ENCODE peak calls at places on chromosomes 16 and 17, in seven cellular contexts. U is OCI-LY7, D is spleen, G is SK-N-SH, B is astrocyte, X is neuronal stem cell, K is right cardiac atrium. Q is an unnamed sample.

GRCh38 chr17:49741009-49741691 is 22.8 kb downstream of the FAM117A start:
- DNase-seq in U (peak), D (no peak), G (no peak), B (peak), X (no peak), K (no peak), Q (no peak)

GRCh38 chr17:76707985-76708807 is 2.6 kb downstream of the MXRA7 start:
- DNase-seq in U (no peak), D (no peak), G (peak), B (no peak), X (peak), K (peak), Q (peak)

GRCh38 chr17:4796550-4796915 is 569 bp downstream of the PSMB6 start:
- DNase-seq in U (no peak), D (no peak), G (peak), B (no peak), X (no peak), K (peak), Q (no peak)

GRCh38 chr17:49996495-49997255 is 1.7 kb upstream of the DLX3 start:
- DNase-seq in U (peak), D (peak), G (peak), B (no peak), X (peak), K (peak), Q (peak)

GRCh38 chr16:75593825-75594820 is 27.9 kb downstream of the GABARAPL2 start:
- DNase-seq in U (peak), D (no peak), G (peak), B (peak), X (no peak), K (no peak), Q (no peak)

GRCh38 chr16:13552062-13552959 is 367.6 kb upstream of the ERCC4 start:
- DNase-seq in U (no peak), D (no peak), G (no peak), B (no peak), X (no peak), K (no peak), Q (no peak)

GRCh38 chr17:4739122-4740024 is at the start of the genes CXCL16 and ZMYND15:
- DNase-seq in U (peak), D (peak), G (peak), B (peak), X (no peak), K (peak), Q (no peak)

GRCh38 chr17:59002126-59002525 is 104.6 kb downstream of the TRIM37 start:
- DNase-seq in U (peak), D (no peak), G (no peak), B (no peak), X (no peak), K (no peak), Q (no peak)

GRCh38 chr17:40457369-40457768 is 14.1 kb downstream of the IGFBP4 start:
- DNase-seq in U (no peak), D (no peak), G (no peak), B (no peak), X (no peak), K (peak), Q (no peak)

GRCh38 chr17:59372138-59372751 is 40.8 kb downstream of the YPEL2 start:
- DNase-seq in U (peak), D (no peak), G (no peak), B (peak), X (no peak), K (no peak), Q (no peak)

GRCh38 chr17:57284984-57285646 is 28.8 kb downstream of the MSI2 start:
- DNase-seq in U (peak), D (peak), G (no peak), B (peak), X (peak), K (no peak), Q (no peak)

GRCh38 chr16:25027781-25028180 is 12.6 kb upstream of the ARHGAP17 start:
- DNase-seq in U (no peak), D (no peak), G (no peak), B (no peak), X (no peak), K (no peak), Q (no peak)

GRCh38 chr16:84471966-84472365 is 32.5 kb downstream of the MEAK7 start:
- DNase-seq in U (no peak), D (peak), G (no peak), B (no peak), X (no peak), K (no peak), Q (no peak)

GRCh38 chr16:48366165-48367093 is 18.8 kb downstream of the SIAH1 start:
- DNase-seq in U (peak), D (no peak), G (peak), B (peak), X (no peak), K (no peak), Q (no peak)

GRCh38 chr16:67277999-67278772 is 1.1 kb upstream of the PLEKHG4 start:
- DNase-seq in U (no peak), D (peak), G (no peak), B (peak), X (no peak), K (no peak), Q (no peak)

GRCh38 chr16:84518804-84519341 is 14.4 kb upstream of the MEAK7 start:
- DNase-seq in U (no peak), D (peak), G (no peak), B (no peak), X (no peak), K (no peak), Q (no peak)

GRCh38 chr17:80591788-80592187 is 47.1 kb downstream of the RPTOR start:
- DNase-seq in U (no peak), D (no peak), G (no peak), B (no peak), X (no peak), K (no peak), Q (no peak)

GRCh38 chr16:71520550-71520949 is 5.7 kb upstream of the CHST4 start:
- DNase-seq in U (no peak), D (no peak), G (no peak), B (no peak), X (no peak), K (no peak), Q (no peak)

GRCh38 chr17:48609754-48610281 is 999 bp downstream of the HOXB7 start:
- DNase-seq in U (no peak), D (no peak), G (no peak), B (no peak), X (no peak), K (no peak), Q (no peak)

GRCh38 chr17:82239401-82239925 is 10.6 kb downstream of the SLC16A3 start:
- DNase-seq in U (no peak), D (no peak), G (no peak), B (no peak), X (no peak), K (peak), Q (no peak)
- H3K27ac ChIP-seq in U (no peak), D (peak), G (no peak), B (no peak), X (no peak), K (no peak), Q (no peak)

GRCh38 chr17:30064738-30065137 is 51.9 kb upstream of the NSRP1 start:
- DNase-seq in U (no peak), D (no peak), G (no peak), B (no peak), X (no peak), K (no peak), Q (no peak)

GRCh38 chr17:30062372-30062771 is 54.2 kb upstream of the NSRP1 start:
- DNase-seq in U (no peak), D (no peak), G (no peak), B (no peak), X (no peak), K (no peak), Q (no peak)
- H3K27ac ChIP-seq in U (no peak), D (no peak), G (no peak), B (no peak), X (no peak), K (no peak), Q (no peak)

GRCh38 chr16:81448154-81449131 is 3.8 kb downstream of the CMIP start:
- DNase-seq in U (no peak), D (no peak), G (no peak), B (no peak), X (no peak), K (no peak), Q (no peak)

GRCh38 chr16:81450783-81451491 is 6.3 kb downstream of the CMIP start:
- DNase-seq in U (no peak), D (no peak), G (no peak), B (no peak), X (no peak), K (peak), Q (no peak)

GRCh38 chr16:81451753-81452680 is 7.4 kb downstream of the CMIP start:
- DNase-seq in U (no peak), D (no peak), G (no peak), B (no peak), X (no peak), K (peak), Q (peak)

GRCh38 chr16:81449241-81449640 is 4.6 kb downstream of the CMIP start:
- DNase-seq in U (no peak), D (no peak), G (no peak), B (no peak), X (no peak), K (no peak), Q (no peak)

DNA sequence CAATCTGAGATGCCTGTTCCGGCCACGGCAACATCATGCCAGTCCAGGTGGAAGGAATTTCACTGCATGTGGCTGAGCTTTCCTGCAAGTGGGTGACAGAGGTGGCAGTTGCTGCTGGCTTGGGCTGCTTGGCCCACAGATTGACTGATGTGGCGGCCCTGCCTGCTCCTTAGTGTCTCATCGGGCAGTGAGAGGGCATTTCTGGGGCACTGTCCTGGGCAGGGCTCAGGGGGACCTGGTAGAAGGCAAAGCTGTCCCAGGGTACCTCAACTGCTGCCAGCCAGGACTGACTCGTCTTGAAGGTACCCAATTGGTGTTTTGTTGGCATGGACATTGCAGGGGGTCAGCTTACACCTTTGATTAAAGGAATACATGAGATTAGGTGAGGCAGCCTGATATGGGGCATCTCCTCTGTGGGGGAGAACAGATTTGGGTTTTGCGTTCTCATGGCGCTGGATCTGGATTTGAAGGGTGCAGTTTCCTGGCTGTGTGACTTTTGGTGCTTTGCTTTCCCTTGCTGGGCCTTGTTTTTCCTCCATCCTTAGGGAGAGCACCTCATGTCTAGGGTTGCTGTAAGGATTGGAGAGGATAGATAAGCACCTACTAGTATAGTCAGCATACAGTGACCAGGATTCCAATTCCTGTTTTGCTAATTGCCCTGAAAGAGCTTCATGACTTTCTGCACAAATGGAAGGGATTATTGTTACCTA is 5.4 kb downstream of the CMIP start:
- DNase-seq in U (no peak), D (no peak), G (no peak), B (no peak), X (no peak), K (peak), Q (no peak)
- H3K27ac ChIP-seq in U (no peak), D (peak), G (no peak), B (no peak), X (no peak), K (no peak), Q (no peak)

GRCh38 chr16:28534542-28535373 is 4.0 kb downstream of the NUPR1 start:
- DNase-seq in U (no peak), D (no peak), G (no peak), B (no peak), X (no peak), K (no peak), Q (no peak)
- H3K27ac ChIP-seq in U (no peak), D (peak), G (no peak), B (no peak), X (no peak), K (no peak), Q (no peak)